ENCODE peak calls at places on chromosome 2, in four cellular contexts. One of them, this sample, is unnamed.

GRCh38 chr2:191701696-191702095 is 23.8 kb downstream of the NABP1 start:
- DNase-seq in ACHN: no peak
- DNase-seq in body of pancreas: no peak
- DNase-seq in T-cell: no peak
- DNase-seq in this sample: no peak

GRCh38 chr2:26300234-26300641 is 45.7 kb upstream of the SELENOI start:
- DNase-seq in T-cell: no peak
- DNase-seq in body of pancreas: peak
- DNase-seq in ACHN: no peak
- DNase-seq in this sample: peak

GRCh38 chr2:117562654-117563053 is 251.8 kb upstream of the DDX18 start:
- DNase-seq in T-cell: no peak
- DNase-seq in ACHN: no peak
- DNase-seq in body of pancreas: no peak
- DNase-seq in this sample: no peak

GRCh38 chr2:163934134-163934533 is 198.3 kb upstream of the FIGN start:
- DNase-seq in body of pancreas: no peak
- DNase-seq in T-cell: no peak
- DNase-seq in ACHN: no peak
- DNase-seq in this sample: no peak

GRCh38 chr2:230885467-230886130 is 20.9 kb downstream of the ITM2C start:
- DNase-seq in T-cell: no peak
- DNase-seq in body of pancreas: peak
- DNase-seq in ACHN: no peak
- DNase-seq in this sample: no peak

GRCh38 chr2:169027240-169027639 is 3.9 kb downstream of the ABCB11 start:
- DNase-seq in ACHN: no peak
- DNase-seq in T-cell: no peak
- DNase-seq in body of pancreas: no peak
- DNase-seq in this sample: no peak

GRCh38 chr2:92073036-92073814 is 2798.0 kb upstream of the TEKT4 start:
- DNase-seq in body of pancreas: no peak
- DNase-seq in ACHN: no peak
- DNase-seq in T-cell: no peak
- DNase-seq in this sample: no peak

GRCh38 chr2:20247084-20247483 is 22.2 kb upstream of the SDC1 start:
- DNase-seq in T-cell: no peak
- DNase-seq in ACHN: no peak
- DNase-seq in body of pancreas: no peak
- DNase-seq in this sample: no peak

GRCh38 chr2:231138699-231139098 is 13.9 kb upstream of the HTR2B start:
- DNase-seq in body of pancreas: no peak
- DNase-seq in ACHN: no peak
- DNase-seq in T-cell: no peak
- DNase-seq in this sample: no peak

GRCh38 chr2:46490521-46491141 is 11.3 kb downstream of the TMEM247 start:
- DNase-seq in ACHN: no peak
- DNase-seq in body of pancreas: peak
- DNase-seq in T-cell: no peak
- DNase-seq in this sample: no peak

GRCh38 chr2:72150157-72150960 is 2.7 kb upstream of the CYP26B1 start:
- DNase-seq in body of pancreas: peak
- DNase-seq in T-cell: peak
- DNase-seq in ACHN: peak
- DNase-seq in this sample: peak

GRCh38 chr2:239813261-239814135 is 211.6 kb downstream of the NDUFA10 start:
- DNase-seq in body of pancreas: peak
- DNase-seq in T-cell: no peak
- DNase-seq in ACHN: no peak
- DNase-seq in this sample: no peak

GRCh38 chr2:200439981-200440380 is 69.9 kb downstream of the KCTD18 start:
- DNase-seq in T-cell: no peak
- DNase-seq in ACHN: no peak
- DNase-seq in body of pancreas: no peak
- DNase-seq in this sample: no peak

GRCh38 chr2:232321156-232321816 is 57.3 kb upstream of the ALPP start:
- DNase-seq in T-cell: peak
- DNase-seq in body of pancreas: no peak
- DNase-seq in ACHN: no peak
- DNase-seq in this sample: no peak

GRCh38 chr2:38535745-38536506 is 66.8 kb downstream of the HNRNPLL start:
- DNase-seq in T-cell: peak
- DNase-seq in ACHN: peak
- DNase-seq in body of pancreas: peak
- DNase-seq in this sample: peak